ENCODE peak calls at places on chromosomes 12 and 14, in ten cellular contexts. D is head of caudate nucleus; X is choroid plexus epithelial cell; C is substantia nigra; M is DMS 273 treated with DMSO at 0.1 percent for 48 hours; Q is lower lobe of right lung; B is right cardiac atrium; Y is activated CD8-positive, alpha-beta memory T cell treated with anti-CD3 and anti-CD28 coated beads for 4 hours; G is T follicular helper cell; K is GM18507. E is an unnamed sample.

GRCh38 chr12:42741771-42742510 is 152.4 kb upstream of the PRICKLE1 start:
- DNase-seq in D (no peak), X (peak; percentile 84), C (no peak), M (no peak), Q (no peak), B (no peak), Y (no peak), G (no peak), K (no peak), E (no peak)

GRCh38 chr12:38771871-38772270 is 133.5 kb downstream of the CPNE8 start:
- DNase-seq in D (no peak), X (peak; percentile 5), C (no peak), M (no peak), Q (no peak), B (no peak), Y (no peak), G (no peak), K (no peak), E (no peak)

GRCh38 chr14:68012861-68013260 is 193.3 kb downstream of the RAD51B start:
- DNase-seq in D (no peak), X (no peak), C (no peak), M (no peak), Q (no peak), B (no peak), Y (no peak), G (no peak), K (no peak), E (no peak)

GRCh38 chr14:72894623-72895378 is 900 bp upstream of the DPF3 start:
- DNase-seq in D (no peak), X (no peak), C (peak; percentile 6), M (no peak), Q (no peak), B (no peak), Y (no peak), G (no peak), K (no peak), E (no peak)

GRCh38 chr14:61252354-61253063 is 28.6 kb downstream of the TMEM30B start:
- DNase-seq in D (peak; percentile 75), X (peak; percentile 98), C (peak; percentile 31), M (peak; percentile 45), Q (peak; percentile 73), B (peak; percentile 77), Y (peak; percentile 13), G (peak; percentile 41), K (peak; percentile 30), E (peak; percentile 74)

GRCh38 chr12:115194857-115195256 is 510.9 kb upstream of the TBX3 start:
- DNase-seq in D (no peak), X (no peak), C (no peak), M (no peak), Q (no peak), B (no peak), Y (no peak), G (no peak), K (no peak), E (no peak)

GRCh38 chr12:62192486-62193250 is 67.5 kb upstream of the USP15 start:
- DNase-seq in D (peak; percentile 34), X (peak; percentile 92), C (peak; percentile 39), M (peak; percentile 12), Q (peak; percentile 54), B (peak; percentile 46), Y (peak; percentile 16), G (peak; percentile 27), K (peak; percentile 22), E (peak; percentile 62)

GRCh38 chr14:22339277-22339676 is 249.7 kb downstream of the DAD1 start:
- DNase-seq in D (peak; percentile 16), X (peak; percentile 99), C (peak; percentile 1), M (no peak), Q (no peak), B (peak; percentile 88), Y (no peak), G (no peak), K (no peak), E (no peak)

GRCh38 chr12:29783773-29784666 is at the start of gene TMTC1:
- DNase-seq in D (peak; percentile 79), X (peak; percentile 70), C (peak; percentile 74), M (peak; percentile 17), Q (peak; percentile 64), B (peak; percentile 95), Y (no peak), G (no peak), K (no peak), E (no peak)

GRCh38 chr14:101579372-101580080 is 18.2 kb downstream of the DIO3 start:
- DNase-seq in D (no peak), X (no peak), C (no peak), M (no peak), Q (peak; percentile 29), B (peak; percentile 19), Y (no peak), G (no peak), K (no peak), E (no peak)

GRCh38 chr12:52305921-52306705 is 14.8 kb upstream of the KRT81 start:
- DNase-seq in D (no peak), X (no peak), C (no peak), M (no peak), Q (no peak), B (no peak), Y (no peak), G (no peak), K (no peak), E (no peak)

GRCh38 chr12:6026998-6027397 is 81.9 kb upstream of the ANO2 start:
- DNase-seq in D (no peak), X (no peak), C (no peak), M (no peak), Q (no peak), B (no peak), Y (no peak), G (no peak), K (no peak), E (no peak)

GRCh38 chr14:29782041-29782440 is 145.6 kb downstream of the PRKD1 start:
- DNase-seq in D (no peak), X (no peak), C (no peak), M (no peak), Q (no peak), B (no peak), Y (no peak), G (no peak), K (no peak), E (no peak)

GRCh38 chr14:36988568-36988967 is 183.8 kb downstream of the SLC25A21 start:
- DNase-seq in D (no peak), X (no peak), C (no peak), M (no peak), Q (no peak), B (no peak), Y (no peak), G (no peak), K (no peak), E (no peak)

GRCh38 chr14:65079788-65080187 is 22.5 kb downstream of the MAX start:
- DNase-seq in D (no peak), X (no peak), C (no peak), M (no peak), Q (no peak), B (no peak), Y (no peak), G (no peak), K (no peak), E (no peak)

GRCh38 chr12:15590180-15590826 is 198.9 kb downstream of the EPS8 start:
- DNase-seq in D (peak; percentile 80), X (peak; percentile 86), C (peak; percentile 20), M (no peak), Q (no peak), B (peak; percentile 60), Y (peak; percentile 15), G (peak; percentile 16), K (peak; percentile 46), E (peak; percentile 76)

GRCh38 chr14:75539165-75539561 is 16.9 kb downstream of the BATF start:
- DNase-seq in D (no peak), X (no peak), C (no peak), M (no peak), Q (no peak), B (no peak), Y (no peak), G (no peak), K (no peak), E (no peak)

GRCh38 chr14:75723716-75724115 is 62.7 kb downstream of the TTLL5 start:
- DNase-seq in D (no peak), X (peak; percentile 39), C (no peak), M (no peak), Q (no peak), B (no peak), Y (no peak), G (no peak), K (no peak), E (no peak)

GRCh38 chr12:29041621-29042020 is 107.5 kb upstream of the FAR2 start:
- DNase-seq in D (no peak), X (peak; percentile 91), C (no peak), M (no peak), Q (no peak), B (no peak), Y (no peak), G (no peak), K (no peak), E (no peak)